ENCODE peak calls at places on chromosomes 16 and 17, in four cellular contexts. G is ascending aorta, L is adrenal gland, E is GM23248. P is an unnamed sample.

GRCh38 chr16:87702325-87702811 is 63.4 kb downstream of the KLHDC4 start:
- DNase-seq in G (no peak), L (no peak), E (peak; percentile 30), P (no peak)

GRCh38 chr16:69199382-69199781 is 12.4 kb downstream of the SNTB2 start:
- DNase-seq in G (no peak), L (peak; percentile 57), E (peak; percentile 91), P (no peak)

GRCh38 chr16:78684655-78685400 is 585.4 kb downstream of the WWOX start:
- DNase-seq in G (no peak), L (no peak), E (peak; percentile 82), P (peak; percentile 45)

GRCh38 chr17:83181991-83182619 is 102.7 kb downstream of the METRNL start:
- DNase-seq in G (no peak), L (no peak), E (no peak), P (no peak)

GRCh38 chr17:79779661-79780365 is 1.9 kb downstream of the CBX2 start:
- DNase-seq in G (no peak), L (no peak), E (no peak), P (no peak)

GRCh38 chr16:29876578-29877249 is 13.7 kb upstream of the CDIPT start:
- DNase-seq in G (no peak), L (no peak), E (peak; percentile 42), P (no peak)

GRCh38 chr17:560379-560935 is 154.2 kb downstream of the VPS53 start:
- DNase-seq in G (no peak), L (no peak), E (peak; percentile 83), P (no peak)

GRCh38 chr17:61567045-61567802 is 23.8 kb downstream of the NACA2 start:
- DNase-seq in G (no peak), L (no peak), E (peak; percentile 10), P (no peak)

GRCh38 chr16:75593825-75594820 is 27.9 kb downstream of the GABARAPL2 start:
- DNase-seq in G (no peak), L (no peak), E (peak; percentile 57), P (no peak)

GRCh38 chr17:57541472-57542394 is 203.4 kb downstream of the CCDC182 start:
- DNase-seq in G (peak; percentile 64), L (peak; percentile 95), E (no peak), P (peak; percentile 62)

GRCh38 chr16:89101303-89102034 is 7.8 kb downstream of the ACSF3 start:
- DNase-seq in G (no peak), L (no peak), E (no peak), P (no peak)

GRCh38 chr16:29900102-29900887 is at the start of gene ASPHD1:
- DNase-seq in G (peak; percentile 26), L (peak; percentile 75), E (peak; percentile 95), P (peak; percentile 71)

GRCh38 chr16:3576211-3576610 is 992 bp downstream of the NLRC3 start:
- DNase-seq in G (no peak), L (no peak), E (no peak), P (no peak)
- H3K4me3 ChIP-seq in G (no peak overlapping the region), L (no peak overlapping the region), E (no peak overlapping the region), P (peak overlapping the region; percentile 54)

GRCh38 chr16:84087461-84088151 is 29.1 kb downstream of the MBTPS1 start:
- DNase-seq in G (no peak), L (no peak), E (no peak), P (no peak)

GRCh38 chr16:84085271-84085667 is 31.5 kb downstream of the MBTPS1 start:
- DNase-seq in G (no peak), L (no peak), E (no peak), P (no peak)

GRCh38 chr16:84086996-84087395 is 29.7 kb downstream of the MBTPS1 start:
- DNase-seq in G (no peak), L (no peak), E (no peak), P (no peak)

GRCh38 chr16:84085774-84086173 is 31.0 kb downstream of the MBTPS1 start:
- DNase-seq in G (no peak), L (no peak), E (no peak), P (no peak)

DNA sequence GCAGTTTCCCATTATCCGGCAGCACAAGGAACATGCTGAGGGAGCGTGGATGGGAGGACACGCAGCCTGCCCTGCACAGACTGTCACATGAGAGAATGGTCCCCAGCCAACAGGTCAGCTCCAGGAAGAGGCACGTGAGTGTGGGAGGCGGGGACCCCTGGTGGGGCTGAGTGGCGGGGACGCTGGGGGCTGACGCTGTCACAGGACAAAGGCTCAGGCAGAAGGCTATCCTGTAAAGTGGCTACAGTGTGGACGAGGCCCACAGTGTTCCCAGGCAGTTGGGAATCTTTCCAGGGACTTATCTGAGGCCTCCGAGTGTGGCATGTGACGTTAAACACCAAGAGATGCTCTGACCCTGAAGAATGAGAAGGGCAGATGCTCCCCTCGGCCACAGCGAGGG is 30.4 kb downstream of the MBTPS1 start:
- DNase-seq in G (no peak), L (no peak), E (no peak), P (peak; percentile 77)
- H3K4me3 ChIP-seq in G (no peak overlapping the region), L (no peak overlapping the region), E (no peak overlapping the region), P (no peak overlapping the region)

DNA sequence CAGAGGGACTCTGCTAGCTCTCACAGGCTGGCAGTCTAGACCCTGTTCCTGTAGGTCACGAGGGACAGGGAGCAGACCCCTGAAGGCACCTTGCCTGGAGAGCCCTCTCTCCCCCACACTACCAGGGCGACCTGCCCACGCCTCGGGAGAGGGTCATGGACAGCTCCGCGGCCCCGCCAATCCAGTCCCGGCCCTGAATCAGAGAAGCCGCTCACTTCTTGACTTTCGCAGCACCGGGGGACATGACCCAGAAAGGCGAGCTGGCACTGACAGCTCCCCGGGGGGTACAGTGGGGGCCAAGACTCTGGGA is 5.1 kb downstream of the KIFC3 start:
- DNase-seq in G (no peak), L (no peak), E (no peak), P (no peak)
- H3K4me3 ChIP-seq in G (no peak overlapping the region), L (no peak overlapping the region), E (no peak overlapping the region), P (peak overlapping the region; percentile 53)

GRCh38 chr16:73290258-73290657 is 242.3 kb upstream of the ZFHX3 start:
- DNase-seq in G (no peak), L (no peak), E (no peak), P (no peak)

GRCh38 chr16:73288435-73288834 is 240.5 kb upstream of the ZFHX3 start:
- DNase-seq in G (no peak), L (no peak), E (peak; percentile 10), P (no peak)

GRCh38 chr16:73289232-73289631 is 241.3 kb upstream of the ZFHX3 start:
- DNase-seq in G (no peak), L (no peak), E (no peak), P (no peak)

GRCh38 chr16:73285336-73285735 is 237.4 kb upstream of the ZFHX3 start:
- DNase-seq in G (no peak), L (no peak), E (no peak), P (no peak)

GRCh38 chr16:73286643-73287267 is 238.8 kb upstream of the ZFHX3 start:
- DNase-seq in G (no peak), L (no peak), E (no peak), P (no peak)
- H3K4me3 ChIP-seq in G (no peak overlapping the region), L (no peak overlapping the region), E (no peak overlapping the region), P (no peak overlapping the region)

GRCh38 chr16:66701061-66701460 is 4.5 kb upstream of the CMTM4 start:
- DNase-seq in G (no peak), L (no peak), E (no peak), P (no peak)

GRCh38 chr16:66703359-66704215 is 7.0 kb upstream of the CMTM4 start:
- DNase-seq in G (no peak), L (no peak), E (peak; percentile 65), P (no peak)

GRCh38 chr16:66701516-66701915 is 5.0 kb upstream of the CMTM4 start:
- DNase-seq in G (no peak), L (no peak), E (peak; percentile 16), P (no peak)

GRCh38 chr16:66706506-66706880 is 9.9 kb upstream of the CMTM4 start:
- DNase-seq in G (no peak), L (no peak), E (no peak), P (no peak)

GRCh38 chr16:66705790-66706505 is 9.4 kb upstream of the CMTM4 start:
- DNase-seq in G (peak; percentile 24), L (peak; percentile 57), E (no peak), P (peak; percentile 72)
- H3K4me3 ChIP-seq in G (no peak overlapping the region), L (no peak overlapping the region), E (no peak overlapping the region), P (peak overlapping the region; percentile 31)